ENCODE peak calls at places on chromosomes 6 and 20, in six cellular contexts. J is SK-N-SH, E is GM12878, U is suprapubic skin, P is HCT116, V is Panc1. Z is an unnamed sample.

GRCh38 chr6:45658958-45659357 is 281.2 kb upstream of the SUPT3H start:
- DNase-seq in U (no peak), E (no peak), P (no peak), J (no peak), V (no peak), Z (no peak)

GRCh38 chr6:161242113-161242512 is 31.7 kb downstream of the AGPAT4 start:
- DNase-seq in E (no peak), V (no peak), U (no peak), P (no peak), J (no peak), Z (no peak)

GRCh38 chr6:113920663-113921267 is 50.2 kb downstream of the HDAC2 start:
- DNase-seq in U (no peak), E (no peak), V (no peak), J (no peak), P (no peak), Z (no peak)

GRCh38 chr6:117483645-117484016 is 1.2 kb downstream of the DCBLD1 start:
- DNase-seq in J (no peak), V (no peak), U (no peak), E (no peak), P (no peak), Z (no peak)

GRCh38 chr6:49257549-49257948 is 205.5 kb downstream of the MMUT start:
- DNase-seq in P (no peak), E (no peak), V (no peak), U (no peak), J (no peak), Z (no peak)

GRCh38 chr20:57076202-57076651 is 190.2 kb downstream of the BMP7 start:
- DNase-seq in V (no peak), J (no peak), P (no peak), E (no peak), U (no peak), Z (no peak)

GRCh38 chr6:44972710-44973109 is 355.4 kb upstream of the RUNX2 start:
- DNase-seq in V (no peak), E (no peak), U (no peak), J (no peak), P (no peak), Z (no peak)

GRCh38 chr6:30800876-30801275 is 56.5 kb upstream of the IER3 start:
- DNase-seq in P (no peak), E (no peak), V (no peak), J (no peak), U (no peak), Z (no peak)

GRCh38 chr6:136051140-136051775 is 198.9 kb downstream of the MTFR2 start:
- DNase-seq in V (no peak), P (no peak), E (no peak), U (no peak), J (no peak), Z (no peak)

GRCh38 chr6:157284738-157285421 is 38.4 kb downstream of the TMEM242 start:
- DNase-seq in V (no peak), E (no peak), J (no peak), P (no peak), U (no peak), Z (no peak)

GRCh38 chr20:22371843-22372242 is 212.5 kb downstream of the FOXA2 start:
- DNase-seq in J (no peak), P (no peak), E (peak; percentile 46), V (no peak), U (no peak), Z (no peak)

GRCh38 chr20:50242863-50243609 is 52.4 kb downstream of the CEBPB start:
- DNase-seq in V (no peak), U (no peak), P (peak; percentile 77), J (no peak), E (no peak), Z (peak; percentile 79)

GRCh38 chr6:19549109-19549508 is 288.1 kb upstream of the ID4 start:
- DNase-seq in P (no peak), V (no peak), U (no peak), J (no peak), E (no peak), Z (no peak)

GRCh38 chr6:107124934-107125348 is 9.6 kb upstream of the BEND3 start:
- DNase-seq in E (peak; percentile 40), P (no peak), J (no peak), V (no peak), U (no peak), Z (no peak)

GRCh38 chr6:151807513-151808330 is at the start of gene ESR1:
- DNase-seq in E (no peak), U (no peak), V (no peak), P (no peak), J (peak; percentile 33), Z (peak; percentile 90)

GRCh38 chr20:9035129-9035528 is 33.8 kb upstream of the PLCB4 start:
- DNase-seq in E (no peak), U (no peak), V (no peak), J (no peak), P (peak; percentile 21), Z (no peak)

GRCh38 chr20:29296256-29297230 is 1960.9 kb upstream of the DEFB115 start:
- DNase-seq in E (no peak), V (no peak), P (no peak), U (no peak), J (no peak), Z (no peak)

GRCh38 chr6:41746068-41746467 is 1.1 kb downstream of the PGC start:
- DNase-seq in V (no peak), U (no peak), J (no peak), P (no peak), E (no peak), Z (no peak)
- TF ChIP-seq POLR2AphosphoS5 in V (no peak), U (no peak), J (no peak), P (no peak), E (no peak), Z (no peak)

GRCh38 chr6:112296122-112296521 is 41.8 kb upstream of the LAMA4 start:
- DNase-seq in V (peak; percentile 17), E (no peak), U (no peak), J (no peak), P (peak; percentile 27), Z (no peak)
- TF ChIP-seq CTCF in V (peak; percentile 63), E (peak; percentile 34), U (no peak), J (peak; percentile 67), P (peak; percentile 36), Z (no peak)

DNA sequence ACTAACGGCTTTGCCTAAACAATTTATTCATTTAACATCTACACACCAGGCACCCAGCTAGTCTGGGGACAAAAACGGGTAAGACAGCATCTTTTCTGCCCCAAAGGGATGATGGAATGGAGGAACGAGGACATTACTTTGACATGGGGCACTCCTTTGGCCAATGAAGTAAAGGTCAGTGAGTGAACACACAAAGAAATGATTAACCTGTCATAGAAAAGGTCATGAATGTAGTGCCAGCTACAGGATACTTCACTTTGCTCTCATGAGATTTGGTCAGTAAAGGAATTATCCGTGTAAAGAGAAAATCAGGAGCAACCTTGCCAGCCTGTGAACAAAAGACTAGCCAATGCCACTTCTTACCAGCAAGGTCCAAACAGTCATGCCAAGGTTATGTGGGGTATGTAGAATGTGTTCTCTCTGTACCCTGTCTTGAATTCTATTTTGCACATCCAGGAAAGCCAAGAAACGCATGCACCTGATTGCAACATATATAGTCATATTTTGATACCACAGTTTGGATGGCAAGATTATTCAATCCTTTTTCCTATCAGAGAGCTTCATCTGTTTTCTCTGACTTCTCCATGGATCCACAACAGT is 145.3 kb downstream of the GMPR start:
- DNase-seq in J (no peak), U (no peak), P (no peak), V (no peak), E (no peak), Z (no peak)
- H3K4me1 ChIP-seq in J (peaks cover 24% of the 10 kb centered on the region), U (no peaks in the 10 kb centered on the region), P (no peaks in the 10 kb centered on the region), V (no peaks in the 10 kb centered on the region), E (no peaks in the 10 kb centered on the region), Z (no peaks in the 10 kb centered on the region)

GRCh38 chr20:32792316-32792715 is 27.4 kb upstream of the MAPRE1 start:
- DNase-seq in U (no peak), J (no peak), P (no peak), V (no peak), E (peak; percentile 53), Z (no peak)
- TF ChIP-seq POLR2AphosphoS5 in U (no peak), J (no peak), P (no peak), V (no peak), E (no peak), Z (no peak)

GRCh38 chr6:54697423-54697822 is 149.1 kb upstream of the FAM83B start:
- DNase-seq in V (no peak), J (no peak), U (no peak), P (peak; percentile 12), E (no peak), Z (no peak)
- TF ChIP-seq CTCF in V (peak; percentile 18), J (peak; percentile 24), U (no peak), P (peak; percentile 46), E (peak; percentile 37), Z (no peak)

GRCh38 chr6:36050947-36051710 is 23.5 kb downstream of the MAPK14 start:
- DNase-seq in U (no peak), P (no peak), J (no peak), V (no peak), E (no peak), Z (no peak)
- H3K4me1 ChIP-seq in U (peaks cover 48% of the 10 kb centered on the region), P (peaks cover 4% of the 10 kb centered on the region), J (peaks cover 34% of the 10 kb centered on the region), V (no peaks in the 10 kb centered on the region), E (peaks cover 3% of the 10 kb centered on the region), Z (no peaks in the 10 kb centered on the region)

DNA sequence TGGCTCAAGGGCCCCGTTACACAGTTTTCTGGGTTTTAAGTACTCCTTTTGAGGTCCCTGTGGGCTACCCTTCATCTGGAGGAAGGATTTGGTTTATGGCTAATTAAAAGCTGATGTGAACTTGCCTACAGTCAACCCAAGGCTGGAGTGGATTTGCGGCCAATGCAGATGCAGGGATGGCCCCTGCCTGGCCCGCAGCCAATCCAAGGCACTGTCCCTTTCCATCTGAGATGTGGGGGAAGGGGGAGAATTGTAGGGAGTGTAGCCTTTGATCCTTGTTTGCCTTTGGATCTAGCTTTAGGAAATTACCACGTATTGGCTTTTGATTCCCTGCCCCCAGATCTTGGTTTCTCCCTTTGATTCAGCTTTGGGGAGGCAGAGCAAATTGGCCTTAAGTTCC is 128.0 kb upstream of the GGTLC1 start:
- DNase-seq in U (no peak), P (no peak), E (no peak), V (no peak), J (peak; percentile 67), Z (no peak)
- TF ChIP-seq POLR2AphosphoS5 in U (no peak), P (no peak), E (no peak), V (no peak), J (no peak), Z (no peak)

DNA sequence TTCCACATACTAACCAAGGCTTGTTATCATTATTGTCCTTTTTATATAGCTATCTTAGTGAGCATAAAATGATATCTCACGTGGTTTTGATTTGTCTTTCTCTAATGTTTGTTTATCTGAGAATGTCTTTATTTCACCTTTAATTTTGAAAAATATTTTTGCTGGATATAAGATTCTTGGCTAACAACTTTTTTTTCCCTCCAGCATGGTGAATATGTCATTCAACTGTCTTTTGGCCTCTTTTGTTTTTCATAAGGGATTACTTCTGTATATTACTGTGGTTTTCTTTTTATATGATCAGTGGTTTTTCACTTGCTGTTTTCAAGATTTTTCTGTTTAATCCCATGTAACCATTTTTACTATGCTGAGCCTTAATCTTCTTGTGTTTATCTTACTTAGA is 141.0 kb downstream of the GRM1 start:
- DNase-seq in E (no peak), P (no peak), U (no peak), V (no peak), J (no peak), Z (no peak)
- TF ChIP-seq CTCF in E (no peak), P (no peak), U (no peak), V (no peak), J (no peak), Z (no peak)

Z was measured in breast epithelium.